ENCODE peak calls at places on chromosomes 2 and 18, in six cellular contexts. T is NCI-H1694, L is AG08395, Z is Calu3, B is renal cortical epithelial cell, J is foreskin fibroblast. I is an unnamed sample.

GRCh38 chr2:40240067-40240466 is 211.8 kb downstream of the SLC8A1 start:
- DNase-seq in Z (no peak), T (no peak), J (peak), L (peak), B (peak), I (no peak)

GRCh38 chr2:119523959-119524694 is at the start of gene SCTR:
- DNase-seq in B (no peak), J (no peak), Z (peak), T (no peak), L (no peak), I (peak)

GRCh38 chr2:69762513-69763494 is 20.9 kb downstream of the ANXA4 start:
- DNase-seq in Z (no peak), T (no peak), J (no peak), L (peak), B (no peak), I (no peak)

GRCh38 chr18:13564579-13564978 is 161.8 kb downstream of the FAM210A start:
- DNase-seq in B (no peak), J (no peak), L (no peak), Z (no peak), T (no peak), I (no peak)

GRCh38 chr2:96267159-96267971 is 1.3 kb downstream of the CIAO1 start:
- DNase-seq in B (no peak), J (no peak), Z (peak), L (peak), T (peak), I (no peak)

GRCh38 chr2:27710640-27711430 is 47.1 kb downstream of the SLC4A1AP start:
- DNase-seq in Z (no peak), J (no peak), T (no peak), B (peak), L (no peak), I (no peak)

GRCh38 chr2:71880846-71881610 is 266.6 kb downstream of the CYP26B1 start:
- DNase-seq in J (peak), L (peak), T (no peak), Z (peak), B (peak), I (no peak)

GRCh38 chr2:201401815-201402214 is 44.7 kb upstream of the FLACC1 start:
- DNase-seq in B (no peak), J (no peak), T (no peak), L (no peak), Z (no peak), I (no peak)

GRCh38 chr2:68466361-68466777 is 725 bp downstream of the FBXO48 start:
- DNase-seq in J (peak), Z (peak), L (peak), B (peak), T (no peak), I (no peak)

GRCh38 chr18:59087391-59087790 is 52.3 kb upstream of the SEC11C start:
- DNase-seq in L (no peak), T (no peak), J (no peak), Z (no peak), B (no peak), I (no peak)

GRCh38 chr18:74897971-74898657 is 300.4 kb downstream of the ZNF407 start:
- DNase-seq in L (peak), B (no peak), Z (no peak), T (no peak), J (peak), I (no peak)

GRCh38 chr2:199443589-199444130 is 14.1 kb downstream of the SATB2 start:
- DNase-seq in T (no peak), Z (no peak), J (peak), B (no peak), L (no peak), I (no peak)

GRCh38 chr2:202172439-202173191 is 65.8 kb downstream of the SUMO1 start:
- DNase-seq in J (no peak), L (no peak), Z (peak), B (peak), T (no peak), I (no peak)

GRCh38 chr2:42102606-42103450 is 55.0 kb downstream of the PKDCC start:
- DNase-seq in T (no peak), B (peak), L (peak), Z (peak), J (no peak), I (peak)

GRCh38 chr2:26838121-26838906 is 9.6 kb upstream of the DPYSL5 start:
- DNase-seq in L (no peak), J (no peak), Z (no peak), B (peak), T (no peak), I (no peak)

GRCh38 chr18:63758616-63759015 is 16.6 kb upstream of the SERPINB7 start:
- DNase-seq in Z (no peak), J (no peak), B (peak), T (no peak), L (no peak), I (no peak)

GRCh38 chr2:189328451-189329249 is 112.6 kb upstream of the WDR75 start:
- DNase-seq in L (peak), T (no peak), J (no peak), B (no peak), Z (no peak), I (no peak)

GRCh38 chr18:40469851-40470250 is 1485.2 kb upstream of the PIK3C3 start:
- DNase-seq in L (no peak), Z (no peak), B (no peak), J (no peak), T (no peak), I (no peak)

GRCh38 chr2:175233135-175233719 is 51.7 kb upstream of the ATP5MC3 start:
- DNase-seq in J (peak), L (peak), Z (no peak), B (peak), T (no peak), I (no peak)

GRCh38 chr2:113979172-113980128 is 89.6 kb downstream of the ACTR3 start:
- DNase-seq in L (no peak), T (no peak), Z (no peak), B (no peak), J (no peak), I (no peak)

GRCh38 chr18:65869527-65869926 is 118.7 kb downstream of the CDH7 start:
- DNase-seq in T (no peak), Z (no peak), J (no peak), B (no peak), L (no peak), I (no peak)

GRCh38 chr2:40256649-40257048 is 195.2 kb downstream of the SLC8A1 start:
- DNase-seq in J (no peak), L (peak), Z (peak), T (peak), B (no peak), I (no peak)